ENCODE peak calls at places on chromosomes 3 and 15, in nine cellular contexts. W is cardiac muscle cell, D is lower lobe of right lung, Z is GM06990, A is spleen, F is lower leg skin, C is tibial nerve, J is astrocyte of the spinal cord, I is sigmoid colon. R is an unnamed sample.

GRCh38 chr15:52112203-52112750 is 298 bp downstream of the BCL2L10 start:
- DNase-seq in W (no peak), D (peak), Z (peak), A (peak), F (peak), C (no peak), J (no peak), I (no peak), R (no peak)

GRCh38 chr3:128619146-128619890 is 31.3 kb downstream of the RPN1 start:
- DNase-seq in W (peak), D (no peak), Z (no peak), A (no peak), F (no peak), C (no peak), J (peak), I (no peak), R (peak)

GRCh38 chr3:24119321-24119751 is 174.2 kb downstream of the NR1D2 start:
- DNase-seq in W (peak), D (no peak), Z (no peak), A (no peak), F (no peak), C (no peak), J (peak), I (no peak), R (peak)

GRCh38 chr15:42986693-42987342 is 66.2 kb upstream of the TTBK2 start:
- DNase-seq in W (no peak), D (no peak), Z (no peak), A (no peak), F (no peak), C (no peak), J (no peak), I (no peak), R (no peak)

GRCh38 chr15:99845009-99845408 is 111.8 kb upstream of the LYSMD4 start:
- DNase-seq in W (peak), D (no peak), Z (peak), A (no peak), F (no peak), C (no peak), J (peak), I (no peak), R (peak)

GRCh38 chr3:44318929-44319328 is 19.6 kb upstream of the TCAIM start:
- DNase-seq in W (no peak), D (no peak), Z (no peak), A (no peak), F (no peak), C (no peak), J (no peak), I (no peak), R (no peak)

GRCh38 chr15:38073278-38073930 is 139.0 kb downstream of the TMCO5A start:
- DNase-seq in W (peak), D (no peak), Z (no peak), A (no peak), F (peak), C (no peak), J (peak), I (no peak), R (no peak)

GRCh38 chr3:23916152-23916885 is 471 bp downstream of the NKIRAS1 start:
- DNase-seq in W (no peak), D (no peak), Z (no peak), A (no peak), F (no peak), C (peak), J (no peak), I (no peak), R (no peak)

GRCh38 chr3:146781059-146781458 is 175.9 kb upstream of the PLSCR5 start:
- DNase-seq in W (no peak), D (no peak), Z (no peak), A (no peak), F (no peak), C (no peak), J (peak), I (no peak), R (no peak)

GRCh38 chr3:46709721-46710120 is 7.9 kb downstream of the PRSS50 start:
- DNase-seq in W (no peak), D (peak), Z (no peak), A (peak), F (peak), C (no peak), J (no peak), I (peak), R (no peak)

GRCh38 chr15:73375755-73376305 is 7.1 kb upstream of the HCN4 start:
- DNase-seq in W (no peak), D (no peak), Z (no peak), A (no peak), F (no peak), C (no peak), J (no peak), I (no peak), R (no peak)

GRCh38 chr15:101051291-101052030 is 132.3 kb downstream of the LRRK1 start:
- DNase-seq in W (no peak), D (no peak), Z (no peak), A (peak), F (peak), C (no peak), J (no peak), I (peak), R (no peak)

GRCh38 chr3:166425900-166426611 is 588.8 kb upstream of the BCHE start:
- DNase-seq in W (no peak), D (no peak), Z (no peak), A (no peak), F (peak), C (no peak), J (no peak), I (no peak), R (no peak)

GRCh38 chr3:171145866-171146265 is 119.3 kb upstream of the SLC2A2 start:
- DNase-seq in W (no peak), D (no peak), Z (no peak), A (no peak), F (no peak), C (no peak), J (no peak), I (no peak), R (no peak)

GRCh38 chr3:58190291-58190690 is 20.5 kb downstream of the DNASE1L3 start:
- DNase-seq in W (no peak), D (no peak), Z (no peak), A (peak), F (no peak), C (no peak), J (no peak), I (no peak), R (no peak)

GRCh38 chr15:63048986-63049665 is 6.6 kb downstream of the TPM1 start:
- DNase-seq in W (peak), D (peak), Z (peak), A (peak), F (peak), C (peak), J (peak), I (peak), R (no peak)

GRCh38 chr3:149765762-149766334 is 13.6 kb upstream of the COMMD2 start:
- DNase-seq in W (peak), D (no peak), Z (no peak), A (no peak), F (no peak), C (peak), J (peak), I (no peak), R (peak)

GRCh38 chr3:6455031-6455430 is 405.9 kb upstream of the GRM7 start:
- DNase-seq in W (no peak), D (no peak), Z (no peak), A (no peak), F (no peak), C (no peak), J (no peak), I (no peak), R (no peak)

GRCh38 chr15:38702178-38702912 is 137.7 kb upstream of the RASGRP1 start:
- DNase-seq in W (no peak), D (no peak), Z (no peak), A (no peak), F (no peak), C (no peak), J (no peak), I (no peak), R (no peak)

GRCh38 chr15:43465105-43465504 is 27.9 kb downstream of the TP53BP1 start:
- DNase-seq in W (peak), D (no peak), Z (no peak), A (no peak), F (no peak), C (no peak), J (peak), I (no peak), R (peak)

GRCh38 chr3:11596387-11596786 is 47.3 kb downstream of the VGLL4 start:
- DNase-seq in W (peak), D (no peak), Z (no peak), A (no peak), F (no peak), C (no peak), J (no peak), I (no peak), R (no peak)

GRCh38 chr3:65342084-65342683 is 654.4 kb upstream of the ADAMTS9 start:
- DNase-seq in W (peak), D (peak), Z (peak), A (peak), F (no peak), C (no peak), J (peak), I (no peak), R (peak)

GRCh38 chr3:149273096-149273751 is 51.6 kb upstream of the CP start:
- DNase-seq in W (peak), D (no peak), Z (peak), A (no peak), F (no peak), C (peak), J (peak), I (no peak), R (peak)

GRCh38 chr3:20680990-20681628 is 495.1 kb upstream of the SGO1 start:
- DNase-seq in W (no peak), D (no peak), Z (no peak), A (no peak), F (no peak), C (no peak), J (peak), I (no peak), R (no peak)

GRCh38 chr15:25862087-25862468 is 1.0 kb downstream of the ATP10A start:
- DNase-seq in W (no peak), D (no peak), Z (no peak), A (no peak), F (no peak), C (no peak), J (no peak), I (peak), R (no peak)
- H3K4me3 ChIP-seq in W (no peak), D (peak), Z (no peak), A (peak), F (peak), C (peak), J (peak), I (peak), R (peak)

GRCh38 chr3:197926418-197926817 is 23.6 kb upstream of the RPL35A start:
- DNase-seq in W (no peak), D (no peak), Z (no peak), A (no peak), F (peak), C (no peak), J (no peak), I (no peak), R (no peak)
- TF ChIP-seq CTCF in W (peak), D (no peak), Z (peak), A (no peak), F (no peak), C (no peak), J (no peak), I (no peak), R (peak)

DNA sequence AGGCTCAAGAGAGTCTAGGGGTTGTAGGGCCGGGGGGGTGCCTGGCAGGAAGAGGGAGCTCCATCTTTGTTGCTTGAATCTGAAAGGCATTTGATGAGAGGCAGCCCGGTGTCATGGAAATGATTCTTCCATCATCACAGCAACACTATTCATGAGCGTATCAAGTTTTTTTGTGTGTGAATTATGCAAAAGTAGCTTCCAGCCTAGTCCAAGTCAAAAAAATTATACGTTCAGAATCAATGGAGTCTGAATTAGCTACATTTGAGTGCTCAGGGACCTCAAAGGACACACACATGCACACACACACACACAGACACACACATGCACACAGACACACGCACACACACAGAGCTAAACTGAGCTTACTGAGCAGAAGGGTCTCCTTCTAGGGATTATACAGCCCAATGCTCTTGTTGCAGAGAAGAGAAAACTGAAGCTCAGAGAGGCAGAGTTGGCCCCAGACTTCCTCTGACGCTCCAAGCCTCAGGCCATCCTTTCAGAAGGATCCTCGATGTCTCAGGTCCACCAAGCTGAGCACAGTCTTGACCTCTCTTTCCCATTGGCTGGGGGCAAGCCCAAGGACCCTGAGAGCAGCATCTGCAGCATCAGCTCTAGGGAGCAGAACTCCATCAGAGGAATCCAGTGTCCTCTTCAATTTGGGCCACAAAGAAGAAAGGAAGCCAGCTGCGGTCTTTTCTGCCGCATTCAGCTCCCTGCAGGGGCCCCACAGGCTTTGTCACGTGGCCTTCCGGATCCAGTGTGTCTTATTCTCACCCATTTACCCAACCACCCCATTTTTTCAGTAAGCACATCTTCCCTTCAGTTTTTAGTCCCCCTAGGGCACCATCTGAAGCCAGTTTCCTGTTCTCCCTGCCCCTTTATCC is 228.0 kb downstream of the UACA start:
- DNase-seq in W (no peak), D (no peak), Z (no peak), A (peak), F (no peak), C (no peak), J (no peak), I (no peak), R (no peak)
- H3K4me3 ChIP-seq in W (no peak), D (no peak), Z (no peak), A (no peak), F (no peak), C (no peak), J (no peak), I (no peak), R (no peak)

DNA sequence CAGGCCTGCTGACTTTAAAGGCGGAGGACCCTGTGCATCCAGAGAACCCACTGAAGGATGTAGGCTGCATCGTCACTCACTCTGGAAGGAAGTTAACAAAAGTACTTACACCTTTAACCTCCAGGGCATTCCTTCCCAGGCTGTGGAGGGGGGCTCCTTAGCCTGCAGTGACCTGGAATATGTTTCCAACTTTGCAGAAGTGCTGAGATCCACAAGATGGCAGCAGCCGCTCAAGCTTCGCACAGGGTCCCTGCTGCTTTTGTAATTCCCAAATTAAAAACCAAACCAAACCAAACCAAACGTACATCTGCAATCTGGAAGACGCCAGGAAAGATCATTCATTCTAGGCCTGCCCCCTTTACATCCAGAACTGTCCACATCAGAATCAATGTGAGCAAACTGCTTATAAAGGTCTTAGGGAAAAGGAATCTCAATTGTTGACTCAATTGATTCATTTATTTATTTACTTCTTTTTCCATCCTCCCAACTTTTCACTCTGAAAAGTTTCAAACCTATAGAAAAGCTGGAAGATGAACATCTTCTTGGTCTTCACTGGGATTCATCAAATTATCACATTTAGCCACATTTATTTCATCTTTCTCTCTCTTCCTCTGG is 70.5 kb upstream of the KLHL25 start:
- DNase-seq in W (peak), D (no peak), Z (no peak), A (no peak), F (peak), C (no peak), J (peak), I (no peak), R (peak)
- TF ChIP-seq CTCF in W (peak), D (peak), Z (peak), A (no peak), F (no peak), C (peak), J (peak), I (peak), R (peak)

GRCh38 chr3:195548496-195548895 is 5.4 kb upstream of the PPP1R2 start:
- DNase-seq in W (no peak), D (no peak), Z (no peak), A (no peak), F (no peak), C (no peak), J (no peak), I (no peak), R (no peak)
- H3K4me3 ChIP-seq in W (no peak), D (no peak), Z (no peak), A (no peak), F (no peak), C (no peak), J (no peak), I (no peak), R (no peak)

GRCh38 chr3:107753988-107754387 is 231.2 kb downstream of the BBX start:
- DNase-seq in W (no peak), D (no peak), Z (no peak), A (no peak), F (no peak), C (no peak), J (no peak), I (no peak), R (no peak)

GRCh38 chr3:107757140-107757539 is 234.4 kb downstream of the BBX start:
- DNase-seq in W (no peak), D (no peak), Z (no peak), A (no peak), F (no peak), C (no peak), J (no peak), I (no peak), R (no peak)

GRCh38 chr3:107756649-107757048 is 233.9 kb downstream of the BBX start:
- DNase-seq in W (no peak), D (no peak), Z (no peak), A (no peak), F (no peak), C (no peak), J (no peak), I (no peak), R (no peak)

GRCh38 chr3:107752202-107752990 is 229.6 kb downstream of the BBX start:
- DNase-seq in W (peak), D (no peak), Z (no peak), A (no peak), F (no peak), C (no peak), J (peak), I (no peak), R (peak)

DNA sequence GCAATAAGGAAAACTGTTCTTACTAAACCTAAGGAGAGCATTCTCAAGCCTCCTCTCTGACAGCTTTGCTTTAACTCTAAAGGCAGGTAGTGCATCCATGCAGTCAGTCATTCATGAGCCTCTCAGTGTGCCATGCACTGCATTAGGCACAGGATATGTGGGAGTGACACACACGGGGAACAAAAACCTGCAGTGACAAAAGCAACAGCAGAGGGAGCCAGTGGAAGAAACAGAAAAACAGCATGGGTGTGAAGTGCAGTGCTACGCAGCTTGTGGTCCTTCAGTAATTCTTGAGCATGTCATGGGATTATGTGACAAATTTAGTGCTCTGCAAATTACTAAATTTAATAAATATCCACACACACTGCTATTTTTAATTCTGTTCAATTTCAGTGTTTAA is 230.7 kb downstream of the BBX start:
- DNase-seq in W (peak), D (no peak), Z (no peak), A (no peak), F (no peak), C (peak), J (peak), I (no peak), R (peak)
- TF ChIP-seq CTCF in W (peak), D (peak), Z (peak), A (no peak), F (no peak), C (no peak), J (peak), I (no peak), R (peak)

GRCh38 chr15:67761343-67761742 is 64.0 kb upstream of the SKOR1 start:
- DNase-seq in W (no peak), D (no peak), Z (no peak), A (no peak), F (no peak), C (no peak), J (no peak), I (no peak), R (no peak)
- H3K4me3 ChIP-seq in W (no peak), D (no peak), Z (no peak), A (no peak), F (no peak), C (no peak), J (no peak), I (no peak), R (no peak)

GRCh38 chr15:78317145-78317836 is 17.9 kb upstream of the SKIC8 start:
- DNase-seq in W (no peak), D (no peak), Z (no peak), A (peak), F (no peak), C (no peak), J (no peak), I (peak), R (no peak)
- TF ChIP-seq CTCF in W (peak), D (no peak), Z (peak), A (no peak), F (no peak), C (no peak), J (peak), I (no peak), R (peak)